ENCODE peak calls at places on chromosomes 13 and 19, in eight cellular contexts. C is T-helper 17 cell; G is A549; Y is CD4-positive, alpha-beta memory T cell; R is lung; K is heart left ventricle; I is CD8-positive, alpha-beta T cell; O is Panc1. J is an unnamed sample.

GRCh38 chr19:17652627-17653026 is 35.5 kb downstream of the UNC13A start:
- DNase-seq in I (no peak), O (no peak), R (no peak), C (no peak), Y (no peak), K (no peak), G (no peak), J (no peak)

GRCh38 chr13:21934309-21934708 is 263.4 kb downstream of the FGF9 start:
- DNase-seq in C (no peak), K (no peak), O (no peak), R (no peak), Y (no peak), G (no peak), I (no peak), J (no peak)

GRCh38 chr13:100534911-100535310 is 53.7 kb downstream of the GGACT start:
- DNase-seq in I (no peak), G (no peak), R (no peak), Y (no peak), O (no peak), C (no peak), K (no peak), J (no peak)

GRCh38 chr19:42295831-42296525 is 6.0 kb upstream of the PRR19 start:
- DNase-seq in O (no peak), K (peak; percentile 82), R (peak; percentile 81), I (peak; percentile 95), C (peak; percentile 74), G (peak; percentile 86), Y (peak; percentile 88), J (peak; percentile 82)

GRCh38 chr13:51252954-51253531 is 30.8 kb downstream of the FAM124A start:
- DNase-seq in I (no peak), K (no peak), Y (no peak), C (no peak), R (no peak), O (no peak), G (no peak), J (no peak)

GRCh38 chr19:5621945-5622464 is 571 bp downstream of the SAFB2 start:
- DNase-seq in G (no peak), Y (no peak), C (no peak), I (peak; percentile 26), O (no peak), R (no peak), K (peak; percentile 33), J (peak; percentile 62)

GRCh38 chr13:68506888-68507551 is 1276.9 kb upstream of the PCDH9 start:
- DNase-seq in Y (no peak), C (no peak), I (no peak), R (no peak), G (no peak), K (no peak), O (no peak), J (no peak)

GRCh38 chr13:98825659-98826058 is 73.2 kb upstream of the SLC15A1 start:
- DNase-seq in Y (no peak), O (no peak), R (no peak), G (no peak), C (no peak), K (no peak), I (no peak), J (no peak)

GRCh38 chr19:10442698-10443097 is 22.4 kb downstream of the PDE4A start:
- DNase-seq in C (no peak), G (no peak), K (no peak), Y (no peak), R (no peak), I (no peak), O (no peak), J (no peak)

GRCh38 chr19:21358768-21359451 is at the start of gene ZNF738:
- DNase-seq in Y (peak; percentile 80), O (peak; percentile 69), R (peak; percentile 92), G (peak; percentile 75), C (peak; percentile 69), K (peak; percentile 93), I (peak; percentile 77), J (peak; percentile 91)

GRCh38 chr19:5424192-5424973 is 30.8 kb upstream of the ZNRF4 start:
- DNase-seq in Y (no peak), O (no peak), K (no peak), G (no peak), I (no peak), C (no peak), R (no peak), J (no peak)

GRCh38 chr13:90454002-90454636 is 893.4 kb upstream of the MIR17HG start:
- DNase-seq in K (no peak), Y (no peak), R (no peak), O (no peak), I (no peak), C (no peak), G (no peak), J (no peak)

GRCh38 chr19:42552086-42553065 is 24.1 kb upstream of the CEACAM1 start:
- DNase-seq in R (no peak), I (no peak), G (no peak), K (no peak), O (no peak), Y (no peak), C (no peak), J (no peak)

GRCh38 chr19:46975918-46976782 is 43.5 kb upstream of the NPAS1 start:
- DNase-seq in K (peak; percentile 91), G (peak; percentile 58), Y (no peak), R (peak; percentile 90), I (no peak), C (no peak), O (no peak), J (peak; percentile 99)

GRCh38 chr19:1227655-1228054 is 10.2 kb downstream of the CBARP start:
- DNase-seq in G (no peak), O (no peak), K (peak; percentile 21), Y (no peak), I (no peak), R (no peak), C (no peak), J (no peak)

DNA sequence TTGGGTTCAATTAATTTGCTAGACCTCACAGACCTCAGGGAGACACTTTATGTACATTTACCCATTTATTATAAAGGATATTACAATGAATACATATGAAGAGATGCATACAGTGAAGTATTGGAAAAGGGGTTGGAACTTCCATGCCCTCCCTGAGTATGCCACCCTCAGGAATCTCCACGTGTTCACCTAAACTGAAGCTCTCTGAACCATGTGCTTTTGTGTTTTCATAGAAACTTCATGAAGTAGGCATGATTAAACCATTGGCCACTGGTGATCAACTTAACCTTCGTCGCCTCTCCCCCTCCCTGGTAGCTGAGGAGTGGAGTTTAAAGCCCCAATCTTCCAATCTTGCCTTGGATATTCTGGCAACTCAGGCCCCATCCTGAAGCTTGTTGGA is 20.3 kb downstream of the ZNF160 start:
- DNase-seq in I (no peak), G (no peak), R (no peak), O (no peak), C (no peak), Y (no peak), K (no peak), J (no peak)
- H3K9me3 ChIP-seq in I (peaks cover 20% of the 10 kb centered on the region), G (peaks cover 80% of the 10 kb centered on the region), R (no peaks in the 10 kb centered on the region), O (peaks cover 4% of the 10 kb centered on the region), C (peaks cover 17% of the 10 kb centered on the region), Y (peaks cover 12% of the 10 kb centered on the region), K (peaks cover 18% of the 10 kb centered on the region), J (peaks cover 13% of the 10 kb centered on the region)

GRCh38 chr19:56969726-56970125 is 129.2 kb upstream of the PEG3 start:
- DNase-seq in G (no peak), O (no peak), R (no peak), Y (no peak), I (no peak), C (no peak), K (no peak), J (no peak)

GRCh38 chr19:56960959-56961622 is 120.6 kb upstream of the PEG3 start:
- DNase-seq in I (no peak), R (no peak), C (no peak), K (no peak), O (no peak), Y (no peak), G (no peak), J (no peak)

GRCh38 chr19:56966697-56967299 is 126.3 kb upstream of the PEG3 start:
- DNase-seq in G (no peak), I (no peak), O (no peak), K (no peak), Y (no peak), C (no peak), R (no peak), J (no peak)

GRCh38 chr19:56966225-56966696 is 125.7 kb upstream of the PEG3 start:
- DNase-seq in O (no peak), Y (no peak), G (no peak), I (no peak), C (no peak), R (no peak), K (no peak), J (no peak)

GRCh38 chr19:56964526-56964925 is 124.0 kb upstream of the PEG3 start:
- DNase-seq in R (no peak), G (no peak), Y (no peak), I (no peak), C (no peak), O (no peak), K (no peak), J (no peak)
- H3K9me3 ChIP-seq in R (no peaks in the 10 kb centered on the region), G (peaks cover 41% of the 10 kb centered on the region), Y (no peaks in the 10 kb centered on the region), I (no peaks in the 10 kb centered on the region), C (peaks cover 3% of the 10 kb centered on the region), O (no peaks in the 10 kb centered on the region), K (no peaks in the 10 kb centered on the region), J (no peaks in the 10 kb centered on the region)

GRCh38 chr19:56608274-56608964 is 13.3 kb downstream of the ZNF71 start:
- DNase-seq in Y (no peak), I (no peak), G (no peak), C (no peak), R (no peak), K (no peak), O (no peak), J (no peak)

GRCh38 chr19:56601375-56601774 is 6.3 kb downstream of the ZNF71 start:
- DNase-seq in R (no peak), I (no peak), K (no peak), C (no peak), Y (no peak), G (no peak), O (no peak), J (no peak)

DNA sequence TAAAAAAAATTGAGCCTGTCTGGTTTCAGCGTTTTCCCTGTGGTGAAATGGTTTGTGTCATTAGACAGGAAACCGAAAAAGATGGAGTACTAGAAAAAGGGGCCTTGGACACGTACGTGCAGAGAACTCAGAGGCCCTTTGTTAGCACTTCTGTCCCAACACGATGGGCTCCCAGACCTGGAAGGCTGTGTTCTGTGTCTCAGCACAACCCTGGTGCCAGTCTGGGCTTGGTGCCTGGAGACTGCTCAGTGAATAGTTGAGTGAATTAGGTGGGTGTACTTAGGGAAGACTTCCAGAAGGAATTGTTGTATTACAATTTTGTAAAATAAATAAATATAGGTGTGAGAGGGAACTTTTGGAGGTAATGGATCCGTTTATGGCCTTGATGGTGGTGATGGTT is 8.7 kb downstream of the ZNF71 start:
- DNase-seq in I (no peak), O (no peak), C (no peak), K (no peak), Y (no peak), R (no peak), G (no peak), J (no peak)
- H3K9me3 ChIP-seq in I (peaks cover 55% of the 10 kb centered on the region), O (peaks cover 73% of the 10 kb centered on the region), C (peaks cover 31% of the 10 kb centered on the region), K (peaks cover 42% of the 10 kb centered on the region), Y (peaks cover 48% of the 10 kb centered on the region), R (no peaks in the 10 kb centered on the region), G (peaks cover 91% of the 10 kb centered on the region), J (peaks cover 59% of the 10 kb centered on the region)

DNA sequence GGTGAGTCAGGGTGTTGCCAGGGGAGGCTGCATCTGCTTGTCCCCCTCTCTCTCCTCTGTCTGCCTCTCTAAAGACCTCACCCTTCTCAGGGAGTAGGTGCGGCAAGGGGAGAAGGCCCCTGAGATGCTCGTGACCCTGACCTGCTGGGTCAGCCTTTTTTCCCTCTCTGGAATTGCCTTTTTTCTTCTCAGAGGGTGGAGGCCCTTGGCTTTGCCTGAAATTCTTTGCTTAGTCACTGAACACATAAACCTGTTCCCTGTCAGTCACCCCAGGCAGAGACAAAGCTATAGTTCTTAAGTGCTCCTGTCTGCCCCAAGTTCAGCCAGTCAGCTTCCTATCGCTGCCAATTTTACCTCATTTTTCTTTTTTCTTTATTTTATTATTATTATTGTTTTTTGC is 35.2 kb upstream of the PEG3 start:
- DNase-seq in G (no peak), C (no peak), R (no peak), O (no peak), Y (no peak), K (no peak), I (no peak), J (no peak)
- H3K9me3 ChIP-seq in G (peaks cover 65% of the 10 kb centered on the region), C (no peaks in the 10 kb centered on the region), R (peaks cover 3% of the 10 kb centered on the region), O (no peaks in the 10 kb centered on the region), Y (peaks cover 5% of the 10 kb centered on the region), K (peaks cover 8% of the 10 kb centered on the region), I (peaks cover 18% of the 10 kb centered on the region), J (peaks cover 10% of the 10 kb centered on the region)